ENCODE peak calls at places on chromosomes 7 and 10, in four cellular contexts. J, H, C and Y are unnamed samples.

GRCh38 chr10:133144771-133145170 is 15.2 kb upstream of the KNDC1 start:
- DNase-seq in J (no peak), H (no peak), C (no peak), Y (no peak)

GRCh38 chr7:107998660-107999480 is 4.1 kb downstream of the LAMB1 start:
- DNase-seq in J (no peak), H (no peak), C (no peak), Y (no peak)

GRCh38 chr10:59176241-59177030 is at the start of gene PHYHIPL:
- DNase-seq in J (no peak), H (peak), C (no peak), Y (peak)

GRCh38 chr10:51244308-51244707 is 170.0 kb downstream of the PRKG1 start:
- DNase-seq in J (no peak), H (no peak), C (no peak), Y (no peak)

GRCh38 chr7:124764071-124764846 is 1.3 kb downstream of the GPR37 start:
- DNase-seq in J (peak), H (no peak), C (no peak), Y (no peak)

GRCh38 chr7:149729983-149730801 is 43.2 kb downstream of the ZNF467 start:
- DNase-seq in J (no peak), H (peak), C (no peak), Y (peak)

GRCh38 chr10:6101181-6101580 is 12.3 kb downstream of the RBM17 start:
- DNase-seq in J (no peak), H (no peak), C (no peak), Y (no peak)

GRCh38 chr7:24123061-24123460 is 160.9 kb upstream of the NPY start:
- DNase-seq in J (no peak), H (no peak), C (no peak), Y (no peak)

GRCh38 chr7:155577509-155577905 is 31.1 kb upstream of the CNPY1 start:
- DNase-seq in J (no peak), H (peak), C (no peak), Y (peak)

GRCh38 chr7:24786941-24787340 is 29.7 kb upstream of the GSDME start:
- DNase-seq in J (peak), H (no peak), C (no peak), Y (no peak)

GRCh38 chr10:131517781-131518180 is 206.3 kb upstream of the TCERG1L start:
- DNase-seq in J (no peak), H (no peak), C (no peak), Y (no peak)

GRCh38 chr10:63588436-63589180 is 67.4 kb downstream of the REEP3 start:
- DNase-seq in J (peak), H (no peak), C (no peak), Y (no peak)

GRCh38 chr10:122468923-122469781 is 7.8 kb downstream of the HTRA1 start:
- DNase-seq in J (peak), H (no peak), C (no peak), Y (peak)
- H3K27ac ChIP-seq in J (peak), H (peak), C (no peak), Y (no peak)

GRCh38 chr10:33179056-33179455 is 155.4 kb downstream of the NRP1 start:
- DNase-seq in J (peak), H (no peak), C (no peak), Y (no peak)
- H3K27ac ChIP-seq in J (peak), H (no peak), C (no peak), Y (peak)

GRCh38 chr7:130024390-130024789 is 26.8 kb downstream of the ZC3HC1 start:
- DNase-seq in J (peak), H (no peak), C (no peak), Y (no peak)
- H3K27ac ChIP-seq in J (no peak), H (no peak), C (no peak), Y (no peak)

GRCh38 chr7:151080522-151081169 is at the start of gene FASTK:
- DNase-seq in J (peak), H (peak), C (peak), Y (peak)

GRCh38 chr7:151083071-151083823 is at the start of gene TMUB1:
- DNase-seq in J (peak), H (peak), C (peak), Y (peak)

GRCh38 chr7:151083824-151084160 is 499 bp upstream of the TMUB1 start:
- DNase-seq in J (no peak), H (no peak), C (no peak), Y (no peak)

GRCh38 chr7:151081170-151082101 is 827 bp upstream of the FASTK start:
- DNase-seq in J (no peak), H (no peak), C (no peak), Y (peak)

GRCh38 chr7:151082151-151083070 is 882 bp downstream of the TMUB1 start:
- DNase-seq in J (no peak), H (no peak), C (no peak), Y (peak)
- H3K27ac ChIP-seq in J (peak), H (peak), C (peak), Y (peak)

GRCh38 chr10:122499012-122499411 is 37.7 kb downstream of the HTRA1 start:
- DNase-seq in J (no peak), H (peak), C (no peak), Y (peak)
- H3K27ac ChIP-seq in J (no peak), H (peak), C (no peak), Y (peak)

GRCh38 chr10:110824152-110824441 is 47.6 kb upstream of the PDCD4 start:
- DNase-seq in J (no peak), H (no peak), C (no peak), Y (no peak)
- H3K27ac ChIP-seq in J (no peak), H (peak), C (no peak), Y (no peak)

GRCh38 chr7:138402749-138403148 is 57.3 kb upstream of the TRIM24 start:
- DNase-seq in J (no peak), H (no peak), C (no peak), Y (no peak)
- H3K27ac ChIP-seq in J (no peak), H (no peak), C (no peak), Y (no peak)